ENCODE peak calls at places on chromosomes 13 and 19, in four cellular contexts. One of them, this sample, is unnamed.

GRCh38 chr13:51000576-51001260 is 91.1 kb downstream of the RNASEH2B start:
- DNase-seq in H1: no peak
- DNase-seq in K562: no peak
- DNase-seq in GM12878: no peak
- DNase-seq in this sample: no peak

GRCh38 chr13:109494955-109495354 is 291.4 kb downstream of the IRS2 start:
- DNase-seq in GM12878: no peak
- DNase-seq in H1: no peak
- DNase-seq in K562: no peak
- DNase-seq in this sample: no peak

GRCh38 chr19:12778020-12778904 is 2.9 kb upstream of the HOOK2 start:
- DNase-seq in GM12878: no peak
- DNase-seq in H1: peak
- DNase-seq in K562: no peak
- DNase-seq in this sample: no peak

GRCh38 chr19:35774274-35775045 is 904 bp upstream of the ARHGAP33 start:
- DNase-seq in GM12878: no peak
- DNase-seq in H1: no peak
- DNase-seq in K562: no peak
- DNase-seq in this sample: no peak

GRCh38 chr13:59247166-59247565 is 916.6 kb downstream of the DIAPH3 start:
- DNase-seq in K562: no peak
- DNase-seq in GM12878: no peak
- DNase-seq in H1: no peak
- DNase-seq in this sample: no peak

GRCh38 chr13:24616514-24616913 is 63.7 kb upstream of the ATP12A start:
- DNase-seq in H1: no peak
- DNase-seq in K562: no peak
- DNase-seq in GM12878: no peak
- DNase-seq in this sample: no peak

GRCh38 chr13:114053026-114053425 is 79.2 kb upstream of the C13orf46 start:
- DNase-seq in H1: no peak
- DNase-seq in GM12878: no peak
- DNase-seq in K562: no peak
- DNase-seq in this sample: no peak

GRCh38 chr13:43346427-43346826 is 323.0 kb downstream of the DNAJC15 start:
- DNase-seq in H1: no peak
- DNase-seq in GM12878: no peak
- DNase-seq in K562: no peak
- DNase-seq in this sample: no peak

GRCh38 chr19:31600731-31601295 is 251.6 kb upstream of the TSHZ3 start:
- DNase-seq in GM12878: no peak
- DNase-seq in K562: no peak
- DNase-seq in H1: no peak
- DNase-seq in this sample: no peak

GRCh38 chr19:4722671-4723464 is 774 bp downstream of the DPP9 start:
- DNase-seq in H1: no peak
- DNase-seq in K562: no peak
- DNase-seq in GM12878: no peak
- DNase-seq in this sample: no peak

GRCh38 chr13:79735228-79735627 is 254.3 kb downstream of the NDFIP2 start:
- DNase-seq in GM12878: no peak
- DNase-seq in H1: no peak
- DNase-seq in K562: no peak
- DNase-seq in this sample: no peak

GRCh38 chr13:99227331-99227900 is 26.8 kb downstream of the UBAC2 start:
- DNase-seq in H1: no peak
- DNase-seq in K562: no peak
- DNase-seq in GM12878: no peak
- DNase-seq in this sample: no peak

GRCh38 chr19:27966390-27966816 is 1246.5 kb downstream of the UQCRFS1 start:
- DNase-seq in GM12878: no peak
- DNase-seq in H1: no peak
- DNase-seq in K562: peak
- DNase-seq in this sample: no peak

GRCh38 chr13:113275387-113275786 is 21.7 kb upstream of the LAMP1 start:
- DNase-seq in GM12878: no peak
- DNase-seq in K562: peak
- DNase-seq in H1: peak
- DNase-seq in this sample: peak

GRCh38 chr19:42412223-42412622 is 15.0 kb downstream of the LIPE start:
- DNase-seq in H1: no peak
- DNase-seq in K562: no peak
- DNase-seq in GM12878: no peak
- DNase-seq in this sample: no peak

GRCh38 chr13:31043891-31044657 is 111.6 kb downstream of the TEX26 start:
- DNase-seq in K562: peak
- DNase-seq in H1: peak
- DNase-seq in GM12878: peak
- DNase-seq in this sample: peak

GRCh38 chr13:104757712-104758111 is 1691.5 kb upstream of the SLC10A2 start:
- DNase-seq in GM12878: no peak
- DNase-seq in H1: no peak
- DNase-seq in K562: no peak
- DNase-seq in this sample: no peak
- TF ChIP-seq ZNF274 in GM12878: no peak
- TF ChIP-seq ZNF274 in H1: no peak
- TF ChIP-seq ZNF274 in K562: no peak
- TF ChIP-seq ZNF274 in this sample: no peak

GRCh38 chr13:76972430-76972829 is 19.5 kb upstream of the CLN5 start:
- DNase-seq in H1: no peak
- DNase-seq in K562: no peak
- DNase-seq in GM12878: no peak
- DNase-seq in this sample: no peak
- TF ChIP-seq CREB1 in H1: no peak
- TF ChIP-seq CREB1 in K562: no peak
- TF ChIP-seq CREB1 in GM12878: no peak
- TF ChIP-seq CREB1 in this sample: no peak

GRCh38 chr13:68064371-68064770 is 834.2 kb upstream of the PCDH9 start:
- DNase-seq in K562: no peak
- DNase-seq in GM12878: no peak
- DNase-seq in H1: no peak
- DNase-seq in this sample: no peak
- TF ChIP-seq BRCA1 in K562: no peak
- TF ChIP-seq BRCA1 in GM12878: no peak
- TF ChIP-seq BRCA1 in H1: no peak
- TF ChIP-seq BRCA1 in this sample: no peak

GRCh38 chr13:70708744-70709143 is 600.5 kb upstream of the KLHL1 start:
- DNase-seq in H1: no peak
- DNase-seq in K562: no peak
- DNase-seq in GM12878: no peak
- DNase-seq in this sample: no peak

GRCh38 chr13:70703755-70704154 is 595.5 kb upstream of the KLHL1 start:
- DNase-seq in GM12878: no peak
- DNase-seq in K562: no peak
- DNase-seq in H1: no peak
- DNase-seq in this sample: no peak
- TF ChIP-seq ZNF274 in GM12878: no peak
- TF ChIP-seq ZNF274 in K562: no peak
- TF ChIP-seq ZNF274 in H1: no peak
- TF ChIP-seq ZNF274 in this sample: no peak

GRCh38 chr19:52735734-52736133 is 890 bp upstream of the ZNF611 start:
- DNase-seq in GM12878: no peak
- DNase-seq in K562: no peak
- DNase-seq in H1: peak
- DNase-seq in this sample: peak

GRCh38 chr19:52739576-52739975 is 4.7 kb upstream of the ZNF611 start:
- DNase-seq in K562: peak
- DNase-seq in H1: no peak
- DNase-seq in GM12878: no peak
- DNase-seq in this sample: no peak

GRCh38 chr19:52734893-52735661 is at the start of gene ZNF611:
- DNase-seq in H1: peak
- DNase-seq in K562: peak
- DNase-seq in GM12878: peak
- DNase-seq in this sample: peak

DNA sequence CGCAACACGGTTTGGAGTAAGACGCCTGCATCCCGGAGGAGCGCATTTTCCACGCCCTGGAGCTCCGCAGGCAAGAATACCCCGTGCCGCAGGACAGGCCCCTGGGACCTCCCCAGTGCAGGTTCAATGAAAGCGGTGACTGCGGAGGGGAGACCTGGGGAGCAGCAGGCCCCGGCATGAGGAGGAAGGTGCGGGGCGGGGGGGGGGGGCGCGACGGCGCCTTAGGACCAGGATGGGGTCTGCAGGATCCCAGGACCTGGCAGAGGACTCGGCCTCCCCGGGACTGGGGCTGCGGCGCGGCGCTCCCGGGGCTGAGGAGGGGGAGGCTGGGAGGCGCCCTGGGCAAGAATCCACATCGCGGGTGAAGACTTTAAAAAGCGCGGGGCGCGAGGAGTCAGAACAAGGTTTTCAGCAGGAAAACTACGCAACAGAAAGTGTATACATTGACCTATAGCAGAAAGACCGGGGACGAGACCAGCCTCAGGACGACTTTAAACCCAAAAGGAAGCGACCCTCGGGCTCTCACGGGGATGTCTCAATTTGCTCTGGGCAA is 428 bp downstream of the ZNF611 start:
- DNase-seq in GM12878: no peak
- DNase-seq in K562: peak
- DNase-seq in H1: no peak
- DNase-seq in this sample: no peak
- TF ChIP-seq CREB1 in GM12878: no peak
- TF ChIP-seq CREB1 in K562: no peak
- TF ChIP-seq CREB1 in H1: no peak
- TF ChIP-seq CREB1 in this sample: no peak

DNA sequence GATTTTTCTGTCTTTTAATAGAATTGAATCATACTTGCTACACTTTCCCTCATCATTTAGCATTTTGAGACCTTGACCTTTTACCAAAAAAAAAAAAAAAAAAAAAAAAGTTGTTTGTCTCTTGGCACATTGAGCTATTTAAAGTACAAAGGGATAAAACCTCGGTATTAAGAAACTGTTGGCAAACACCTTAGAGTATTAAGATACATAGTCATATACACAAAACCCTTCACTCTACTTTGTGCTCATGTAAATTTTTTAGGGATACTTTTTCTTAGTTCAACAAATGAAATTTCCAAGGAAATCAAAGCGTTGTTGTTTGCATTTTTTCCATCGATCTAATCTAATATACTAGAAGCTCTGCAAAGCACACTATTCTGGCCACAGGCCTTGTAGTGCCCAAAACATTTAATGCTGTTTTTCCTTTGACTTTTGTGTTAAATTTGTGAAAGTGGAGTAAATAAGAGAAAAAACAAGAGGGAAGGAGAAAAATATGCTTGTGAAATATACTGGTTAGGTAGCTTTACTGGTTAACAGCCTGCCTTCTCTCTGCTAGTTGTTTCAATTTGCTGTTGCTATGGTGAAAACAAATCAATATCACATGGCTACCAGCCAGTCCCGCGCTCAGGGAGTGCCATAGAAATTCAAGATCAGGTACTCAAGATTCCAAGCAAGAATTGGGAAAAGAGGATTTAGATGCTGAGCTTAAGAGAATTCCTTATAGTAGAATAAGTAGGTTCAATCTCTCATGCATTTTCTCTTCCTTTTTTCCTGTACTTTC is 2.6 kb downstream of the MBNL2 start:
- DNase-seq in GM12878: no peak
- DNase-seq in K562: no peak
- DNase-seq in H1: no peak
- DNase-seq in this sample: peak
- TF ChIP-seq BRCA1 in GM12878: no peak
- TF ChIP-seq BRCA1 in K562: no peak
- TF ChIP-seq BRCA1 in H1: no peak
- TF ChIP-seq BRCA1 in this sample: no peak

DNA sequence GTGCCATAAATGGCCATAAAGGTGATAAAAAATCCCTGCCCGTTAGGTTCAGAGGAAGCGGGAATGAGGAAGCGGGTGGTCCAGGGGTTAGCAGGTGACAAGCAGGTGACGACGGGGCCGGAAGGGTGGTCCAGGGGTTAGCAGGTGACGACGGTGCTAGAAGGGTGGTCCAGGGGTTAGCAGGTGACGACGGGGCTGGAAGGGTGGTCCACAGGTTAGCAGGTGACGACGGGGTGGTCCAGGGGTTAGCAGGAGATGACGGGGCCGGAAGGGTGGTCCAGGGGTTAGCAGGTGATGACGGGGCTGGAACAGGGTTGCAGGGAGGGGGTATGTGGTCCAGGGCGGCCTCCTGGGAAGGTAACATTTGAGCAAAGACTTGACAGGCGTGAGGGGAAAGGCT is 6.3 kb downstream of the PRSS57 start:
- DNase-seq in H1: no peak
- DNase-seq in K562: no peak
- DNase-seq in GM12878: no peak
- DNase-seq in this sample: no peak
- TF ChIP-seq ZNF274 in H1: no peak
- TF ChIP-seq ZNF274 in K562: no peak
- TF ChIP-seq ZNF274 in GM12878: no peak
- TF ChIP-seq ZNF274 in this sample: no peak

DNA sequence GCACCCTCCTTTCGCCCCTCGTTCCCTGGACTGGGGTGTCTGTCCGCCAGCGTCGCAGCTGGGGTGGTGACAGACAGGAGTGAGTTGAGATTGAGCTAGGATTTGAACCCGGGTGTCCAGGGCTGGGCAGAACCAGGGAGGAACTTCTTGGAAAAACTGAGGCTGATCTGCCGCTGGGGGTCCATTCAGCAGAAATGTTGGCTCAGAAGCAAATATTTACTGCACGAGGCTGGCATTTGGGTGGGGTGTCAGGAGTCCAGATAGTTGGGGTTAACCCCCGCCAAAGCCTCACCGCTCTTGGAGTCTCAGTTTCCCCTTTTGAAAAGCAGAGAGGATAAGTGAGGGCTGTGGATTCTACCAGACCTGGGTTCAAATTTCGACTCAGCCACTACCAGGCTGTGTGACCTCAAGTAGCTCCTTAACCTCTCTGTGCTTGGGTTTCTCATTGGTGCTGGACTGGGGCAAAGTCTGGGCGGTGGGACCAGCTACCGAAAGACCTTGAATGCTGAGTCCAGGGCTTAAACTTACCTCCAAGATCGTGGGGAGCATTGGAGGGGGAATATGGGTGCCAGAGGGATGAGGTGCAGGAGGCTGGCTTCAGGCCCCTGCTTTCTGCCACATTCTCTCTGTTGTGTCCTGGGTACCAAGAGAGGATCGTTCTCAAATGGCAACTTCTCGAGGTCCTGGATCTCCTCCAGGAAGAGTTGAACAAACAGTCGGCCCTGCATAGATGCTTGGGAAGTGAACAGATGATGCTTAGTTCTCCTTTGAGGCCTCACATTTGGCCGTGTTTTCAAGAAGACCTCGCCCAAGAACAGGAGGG is 21.1 kb downstream of the MAST3 start:
- DNase-seq in K562: no peak
- DNase-seq in GM12878: no peak
- DNase-seq in H1: no peak
- DNase-seq in this sample: no peak
- TF ChIP-seq CREB1 in K562: no peak
- TF ChIP-seq CREB1 in GM12878: no peak
- TF ChIP-seq CREB1 in H1: no peak
- TF ChIP-seq CREB1 in this sample: no peak

This sample was measured in HepG2.